ENCODE peak calls at places on chromosome 2, in nine cellular contexts. Y, J, H, G, P, Q, X, O and U are unnamed samples.
A peak's percentile ranks its signal among the peaks of the same experiment; 100 is the strongest.

GRCh38 chr2:10796703-10797102 is 15.9 kb downstream of the PDIA6 start:
- DNase-seq in Y (no peak), X (no peak), H (no peak), Q (no peak), G (no peak), J (no peak), O (no peak), P (no peak), U (no peak)

GRCh38 chr2:111918383-111918806 is 20.0 kb downstream of the MERTK start:
- DNase-seq in P (no peak), H (peak; percentile 62), G (no peak), J (no peak), O (no peak), X (no peak), Q (no peak), Y (no peak), U (no peak)

GRCh38 chr2:20561703-20562454 is 89.0 kb downstream of the HS1BP3 start:
- DNase-seq in X (no peak), P (no peak), O (peak; percentile 87), H (peak; percentile 55), Y (no peak), Q (no peak), G (no peak), J (no peak), U (no peak)

GRCh38 chr2:96236882-96237281 is 28.3 kb upstream of the STARD7 start:
- DNase-seq in O (no peak), G (no peak), Q (no peak), X (no peak), J (no peak), H (peak; percentile 55), Y (no peak), P (no peak), U (no peak)

GRCh38 chr2:224442092-224442999 is 40.4 kb upstream of the FAM124B start:
- DNase-seq in J (no peak), Q (no peak), P (no peak), O (no peak), Y (peak; percentile 30), H (no peak), G (no peak), X (no peak), U (no peak)

GRCh38 chr2:178177066-178177679 is 17.1 kb upstream of the OSBPL6 start:
- DNase-seq in J (no peak), P (no peak), O (peak; percentile 33), Y (no peak), G (no peak), X (no peak), H (no peak), Q (no peak), U (no peak)

GRCh38 chr2:204849887-204850286 is 304.6 kb downstream of the PARD3B start:
- DNase-seq in Y (no peak), P (no peak), Q (no peak), X (no peak), O (peak; percentile 88), H (no peak), G (no peak), J (no peak), U (no peak)

GRCh38 chr2:37890893-37891495 is 34.1 kb upstream of the RMDN2 start:
- DNase-seq in X (peak; percentile 38), H (peak; percentile 86), O (peak; percentile 24), Y (peak; percentile 60), J (no peak), G (peak; percentile 70), Q (peak; percentile 87), P (peak; percentile 89), U (peak; percentile 83)

GRCh38 chr2:133241231-133241575 is 327.1 kb downstream of the NCKAP5 start:
- DNase-seq in P (no peak), X (no peak), O (no peak), Q (no peak), Y (no peak), H (no peak), G (no peak), J (no peak), U (no peak)

GRCh38 chr2:239824051-239824694 is 201.0 kb downstream of the NDUFA10 start:
- DNase-seq in J (no peak), O (peak; percentile 52), P (peak; percentile 50), H (peak; percentile 73), Q (peak; percentile 70), Y (peak; percentile 72), G (no peak), X (no peak), U (peak; percentile 32)

GRCh38 chr2:70960833-70961647 is 17.4 kb upstream of the ANKRD53 start:
- DNase-seq in Q (no peak), O (no peak), J (no peak), P (peak; percentile 81), G (peak; percentile 2), X (no peak), Y (no peak), H (peak; percentile 3), U (no peak)

GRCh38 chr2:173175222-173175621 is 99.6 kb downstream of the MAP3K20 start:
- DNase-seq in G (no peak), Y (no peak), P (no peak), O (no peak), H (peak; percentile 35), Q (no peak), X (no peak), J (no peak), U (no peak)

GRCh38 chr2:147782521-147782920 is 62.3 kb upstream of the ACVR2A start:
- DNase-seq in O (peak; percentile 56), X (no peak), Q (no peak), P (no peak), G (no peak), Y (no peak), J (no peak), H (no peak), U (no peak)

DNA sequence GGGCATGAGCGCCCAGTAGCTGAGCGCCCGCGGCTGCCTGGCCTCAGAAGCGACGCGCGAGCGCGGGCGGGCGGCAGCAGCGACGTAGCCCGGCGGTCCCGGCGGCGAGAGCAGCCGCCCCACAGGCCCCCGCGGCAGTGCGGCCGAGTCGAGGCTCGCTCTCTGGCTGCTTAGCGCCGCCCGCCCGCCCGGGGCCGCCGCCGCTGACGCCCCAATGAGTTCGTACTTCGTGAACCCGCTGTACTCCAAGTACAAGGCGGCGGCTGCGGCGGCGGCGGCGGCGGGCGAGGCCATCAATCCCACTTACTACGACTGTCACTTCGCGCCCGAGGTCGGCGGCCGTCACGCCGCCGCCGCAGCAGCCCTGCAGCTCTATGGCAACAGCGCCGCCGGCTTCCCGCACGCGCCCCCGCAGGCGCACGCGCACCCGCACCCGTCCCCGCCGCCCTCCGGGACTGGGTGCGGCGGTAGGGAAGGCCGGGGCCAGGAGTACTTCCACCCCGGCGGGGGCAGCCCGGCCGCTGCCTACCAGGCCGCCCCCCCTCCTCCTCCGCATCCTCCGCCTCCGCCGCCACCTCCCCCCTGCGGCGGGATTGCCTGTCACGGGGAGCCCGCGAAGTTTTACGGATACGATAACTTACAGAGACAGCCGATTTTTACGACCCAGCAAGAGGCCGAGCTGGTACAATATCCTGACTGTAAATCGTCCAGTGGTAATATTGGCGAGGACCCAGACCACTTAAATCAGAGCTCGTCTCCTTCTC is 830 bp downstream of the HOXD8 start:
- DNase-seq in P (peak; percentile 91), J (no peak), Y (no peak), O (no peak), X (no peak), Q (peak; percentile 76), G (peak; percentile 40), H (peak; percentile 57), U (peak; percentile 89)
- TF ChIP-seq CTCF in P (no peak), J (no peak), Y (no peak), O (peak; percentile 11), X (no peak), Q (no peak), G (no peak), H (no peak), U (no peak)

DNA sequence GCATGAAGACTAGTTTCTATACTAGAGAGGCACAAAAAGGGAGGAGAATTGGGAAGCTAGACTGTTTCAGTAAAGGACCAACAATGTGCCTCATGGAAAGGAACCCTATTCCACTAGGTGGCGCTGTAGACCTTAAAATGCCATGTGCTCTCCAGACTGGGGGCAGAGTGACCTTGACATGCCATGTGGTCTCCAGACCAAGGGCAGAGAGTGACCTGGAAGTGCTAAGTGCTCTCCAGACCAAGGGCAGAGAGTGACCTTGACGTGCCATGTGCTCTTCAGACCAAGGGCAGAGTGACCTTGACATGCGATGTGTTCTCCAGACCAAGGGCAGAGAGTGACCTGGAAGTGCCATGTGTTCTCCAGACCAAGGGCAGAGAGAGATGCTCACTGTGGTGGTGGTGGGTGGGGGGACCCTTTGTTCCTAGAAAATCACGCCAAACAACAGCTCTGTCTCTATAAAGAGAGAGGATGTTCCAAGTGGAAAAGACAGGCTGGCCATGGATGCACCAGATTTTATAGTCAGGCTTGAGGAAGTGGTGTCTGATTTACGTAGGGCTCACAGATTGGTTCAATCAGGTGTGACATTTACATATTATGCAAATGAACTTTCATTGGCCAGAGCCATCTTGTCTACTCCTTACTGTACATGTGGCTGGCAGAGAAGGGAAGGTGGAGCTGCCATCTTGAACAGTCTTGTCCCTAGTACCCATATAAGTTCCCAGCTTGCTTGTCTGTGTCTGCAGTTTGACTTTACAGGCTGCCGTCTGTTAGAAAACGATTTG is 344.0 kb upstream of the DDX18 start:
- DNase-seq in Q (peak; percentile 80), H (peak; percentile 61), G (no peak), P (peak; percentile 69), J (no peak), O (no peak), Y (peak; percentile 60), X (no peak), U (peak; percentile 46)
- TF ChIP-seq CTCF in Q (peak; percentile 88), H (peak; percentile 58), G (no peak), P (no peak), J (peak; percentile 64), O (peak; percentile 27), Y (no peak), X (peak; percentile 40), U (peak; percentile 45)

DNA sequence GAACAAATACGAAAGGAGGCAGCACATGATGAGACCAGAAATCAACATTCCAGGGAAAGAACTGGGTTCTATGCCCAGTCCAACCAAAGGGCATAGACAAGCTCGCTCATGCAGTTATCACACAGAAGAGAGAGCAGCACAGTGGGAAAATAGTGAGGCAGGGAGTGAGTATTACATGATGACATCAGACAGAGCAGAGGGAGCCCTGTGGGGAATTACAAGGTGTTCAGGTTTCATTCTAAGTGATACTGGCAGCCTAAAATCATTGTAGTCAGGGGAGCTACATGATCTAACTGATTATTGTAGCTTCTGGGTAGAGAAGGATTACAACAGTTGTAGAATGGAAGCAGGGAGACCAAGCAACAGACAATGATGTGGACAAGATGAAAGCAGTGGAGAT is 658.5 kb downstream of the ARHGAP15 start:
- DNase-seq in O (peak; percentile 77), Q (no peak), Y (no peak), X (no peak), P (no peak), G (no peak), H (no peak), J (no peak), U (no peak)
- TF ChIP-seq CTCF in O (no peak), Q (no peak), Y (no peak), X (no peak), P (no peak), G (no peak), H (no peak), J (no peak), U (no peak)

DNA sequence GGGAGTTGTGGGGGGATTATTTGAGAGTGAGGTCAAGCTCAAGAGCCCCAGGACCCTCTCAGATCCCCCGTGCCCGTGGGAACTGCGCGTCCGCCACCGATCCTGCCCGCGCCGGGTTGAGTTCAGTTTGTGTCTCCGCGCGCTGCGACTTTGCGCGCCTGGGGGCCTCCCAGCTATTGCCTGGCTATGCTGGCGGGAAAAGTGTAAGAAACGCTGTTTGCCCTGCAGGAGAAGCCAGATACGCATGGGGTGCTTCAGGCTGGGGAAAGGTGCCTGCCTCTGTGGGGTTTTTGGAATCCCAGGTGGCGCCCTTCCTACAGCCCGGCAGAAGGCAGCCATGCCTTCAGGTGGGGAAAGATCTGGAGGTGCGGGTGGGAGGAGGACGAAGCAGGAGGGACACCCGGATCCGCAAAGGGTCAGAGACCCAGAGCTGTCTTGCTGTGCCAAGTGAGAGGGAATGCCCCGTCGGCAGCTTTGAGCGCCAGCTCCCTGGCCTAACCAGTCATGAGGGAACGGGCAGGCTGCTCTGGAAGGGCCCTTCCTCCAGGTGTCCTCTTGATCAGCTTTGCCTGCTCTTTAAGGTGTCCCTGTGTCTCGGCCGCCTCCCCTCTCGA is 22.5 kb downstream of the TEX44 start:
- DNase-seq in Y (peak; percentile 41), G (no peak), P (peak; percentile 88), J (no peak), X (no peak), O (peak; percentile 25), Q (peak; percentile 62), H (peak; percentile 39), U (peak; percentile 44)
- TF ChIP-seq CTCF in Y (no peak), G (no peak), P (no peak), J (peak; percentile 12), X (no peak), O (peak; percentile 42), Q (no peak), H (no peak), U (no peak)